ENCODE peak calls at places on chromosome X, in six cellular contexts. X is OCI-LY7, P is aorta, O is neural progenitor cell, Q is mesendoderm, K is right cardiac atrium. S is an unnamed sample. For H3K4me1, the result is how much of the 10 kb centered on the place peaks cover.

GRCh38 chrX:12425496-12425895 is 287.2 kb downstream of the FRMPD4 start:
- DNase-seq in O (no peak), K (no peak), X (no peak), Q (no peak), P (no peak), S (no peak)

GRCh38 chrX:110123331-110123782 is 120.4 kb downstream of the TMEM164 start:
- DNase-seq in K (no peak), Q (no peak), X (no peak), O (no peak), P (no peak), S (no peak)

GRCh38 chrX:108347800-108348199 is 90.4 kb downstream of the COL4A6 start:
- DNase-seq in Q (peak), K (no peak), O (peak), X (no peak), P (no peak), S (no peak)

GRCh38 chrX:20431486-20431885 is 164.8 kb upstream of the RPS6KA3 start:
- DNase-seq in X (no peak), Q (no peak), P (no peak), O (no peak), K (no peak), S (no peak)

GRCh38 chrX:46912673-46913491 is 661 bp downstream of the JADE3 start:
- DNase-seq in K (peak), X (peak), Q (peak), P (peak), O (peak), S (no peak)

GRCh38 chrX:49661881-49662280 is 33.9 kb downstream of the PAGE1 start:
- DNase-seq in O (no peak), X (no peak), K (no peak), P (no peak), Q (no peak), S (no peak)

GRCh38 chrX:120790118-120790517 is 85.5 kb downstream of the CT47B1 start:
- DNase-seq in K (no peak), Q (peak), P (no peak), X (peak), O (peak), S (peak)

GRCh38 chrX:1442724-1443367 is 9.9 kb downstream of the ASMTL start:
- DNase-seq in O (no peak), Q (no peak), K (no peak), P (peak), X (no peak), S (no peak)

GRCh38 chrX:130902783-130903613 is at the start of gene ENOX2:
- DNase-seq in P (peak), K (peak), X (peak), Q (peak), O (peak), S (peak)

GRCh38 chrX:131979116-131979515 is 44.0 kb upstream of the STK26 start:
- DNase-seq in Q (no peak), P (no peak), K (no peak), X (no peak), O (no peak), S (no peak)

GRCh38 chrX:54483946-54484345 is 12.1 kb downstream of the FGD1 start:
- DNase-seq in P (no peak), X (no peak), Q (no peak), K (no peak), O (no peak), S (no peak)

GRCh38 chrX:118156953-118157608 is 40.5 kb upstream of the KLHL13 start:
- DNase-seq in K (no peak), P (no peak), Q (peak), X (no peak), O (no peak), S (no peak)

GRCh38 chrX:72282302-72282701 is 5.3 kb upstream of the RPS4X start:
- DNase-seq in Q (no peak), P (no peak), O (no peak), K (no peak), X (no peak), S (no peak)
- H3K4me1 ChIP-seq in Q (under half), P (under half), O (under half), K (under half), X (under half), S (under half)

GRCh38 chrX:111131572-111131971 is 35.6 kb downstream of the PAK3 start:
- DNase-seq in Q (no peak), O (peak), X (no peak), K (no peak), P (no peak), S (no peak)
- H3K4me3 ChIP-seq in Q (no peak), O (no peak), X (no peak), K (no peak), P (no peak), S (no peak)

DNA sequence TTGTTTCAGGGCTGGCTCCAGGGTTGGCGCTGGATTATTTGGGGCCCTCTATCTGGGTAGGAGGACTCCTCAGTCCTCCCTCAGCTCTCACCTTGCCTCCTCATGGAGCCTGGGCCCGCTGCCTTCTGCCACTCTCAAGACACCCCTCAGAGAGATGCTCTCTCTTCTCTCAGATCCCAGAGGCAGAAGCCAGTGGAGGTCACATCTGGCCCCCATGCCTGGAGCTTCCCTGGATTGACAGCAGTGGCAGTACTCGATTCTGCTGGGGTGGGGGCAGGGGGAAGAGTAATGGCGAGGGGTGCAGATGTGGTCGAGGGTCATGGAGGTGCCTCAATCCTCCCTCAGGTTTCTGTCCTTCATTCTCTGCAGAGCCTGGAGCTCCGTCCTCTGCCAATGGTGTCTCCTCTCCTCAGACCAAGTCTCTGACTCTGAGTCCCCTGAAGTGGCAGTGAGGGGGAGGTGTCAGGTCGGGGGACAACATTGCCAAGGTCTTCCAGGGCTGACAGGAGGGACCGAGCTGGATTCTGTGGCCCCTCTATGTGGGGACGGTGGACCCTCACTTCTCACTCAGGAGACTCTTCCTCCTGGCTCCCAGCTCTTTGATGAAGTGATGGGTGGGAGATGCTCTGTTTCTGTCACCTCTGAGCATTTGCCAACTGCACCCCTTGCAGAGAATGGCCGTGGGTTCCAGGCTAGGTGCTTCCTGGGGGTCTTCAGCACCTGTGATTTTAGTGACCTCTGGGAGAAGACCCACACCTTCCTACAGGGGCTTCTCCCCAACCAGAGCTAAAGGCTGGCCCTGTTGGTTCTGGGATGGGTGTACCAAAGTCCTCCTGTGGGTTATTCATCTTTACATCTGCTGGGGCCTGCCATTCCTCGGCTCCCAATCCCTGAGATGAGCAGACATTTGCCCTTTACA is 10.9 kb upstream of the HSFX1 start:
- DNase-seq in X (no peak), Q (no peak), K (peak), O (no peak), P (peak), S (no peak)
- H3K27ac ChIP-seq in X (no peak), Q (no peak), K (no peak), O (no peak), P (no peak), S (no peak)

GRCh38 chrX:45760187-45760742 is 559.6 kb upstream of the DIPK2B start:
- DNase-seq in Q (no peak), O (no peak), X (no peak), K (no peak), P (no peak), S (no peak)
- H3K4me1 ChIP-seq in Q (under half), O (under half), X (under half), K (under half), P (under half), S (half or more)

S was measured in CD4-positive, alpha-beta memory T cell.